ENCODE peak calls at places on chromosomes 4 and X, in six cellular contexts. Q is transverse colon, V is RWPE1, Y is breast epithelium, Z is right cardiac atrium, O is endodermal cell. X is an unnamed sample.

GRCh38 chr4:61994036-61994435 is 793.9 kb downstream of the ADGRL3 start:
- DNase-seq in Q (peak; percentile 12), V (no peak), Y (no peak), Z (no peak), O (no peak), X (no peak)

GRCh38 chrX:43975747-43976146 is 2.6 kb upstream of the NDP start:
- DNase-seq in Q (no peak), V (no peak), Y (no peak), Z (no peak), O (no peak), X (no peak)

GRCh38 chrX:123184199-123184857 is at the start of gene GRIA3:
- DNase-seq in Q (no peak), V (no peak), Y (no peak), Z (no peak), O (peak; percentile 61), X (no peak)

GRCh38 chr4:5758741-5759140 is 47.7 kb downstream of the EVC start:
- DNase-seq in Q (no peak), V (peak; percentile 91), Y (no peak), Z (no peak), O (no peak), X (no peak)

GRCh38 chrX:41085883-41086626 is 810 bp downstream of the USP9X start:
- DNase-seq in Q (peak; percentile 60), V (peak; percentile 44), Y (peak; percentile 59), Z (peak; percentile 79), O (peak; percentile 86), X (peak; percentile 29)

GRCh38 chr4:132619968-132620367 is 529.1 kb upstream of the PCDH10 start:
- DNase-seq in Q (no peak), V (no peak), Y (no peak), Z (no peak), O (no peak), X (no peak)

GRCh38 chrX:111519215-111519614 is 7.8 kb downstream of the SERTM2 start:
- DNase-seq in Q (peak; percentile 9), V (no peak), Y (no peak), Z (no peak), O (no peak), X (no peak)

GRCh38 chrX:15524417-15524816 is 23.8 kb downstream of the BMX start:
- DNase-seq in Q (no peak), V (no peak), Y (no peak), Z (no peak), O (no peak), X (no peak)

GRCh38 chrX:71846429-71846828 is 64.2 kb upstream of the NHSL2 start:
- DNase-seq in Q (no peak), V (no peak), Y (no peak), Z (no peak), O (no peak), X (no peak)

GRCh38 chr4:31415629-31416028 is 695.5 kb downstream of the PCDH7 start:
- DNase-seq in Q (no peak), V (no peak), Y (no peak), Z (no peak), O (no peak), X (no peak)

GRCh38 chr4:91936301-91936700 is 367.5 kb upstream of the GRID2 start:
- DNase-seq in Q (no peak), V (no peak), Y (no peak), Z (no peak), O (no peak), X (no peak)

GRCh38 chrX:13579696-13580095 is 10.3 kb downstream of the EGFL6 start:
- DNase-seq in Q (no peak), V (no peak), Y (no peak), Z (no peak), O (no peak), X (no peak)

GRCh38 chrX:617891-618290 is 12.7 kb upstream of the SHOX start:
- DNase-seq in Q (no peak), V (no peak), Y (no peak), Z (no peak), O (peak; percentile 32), X (no peak)

DNA sequence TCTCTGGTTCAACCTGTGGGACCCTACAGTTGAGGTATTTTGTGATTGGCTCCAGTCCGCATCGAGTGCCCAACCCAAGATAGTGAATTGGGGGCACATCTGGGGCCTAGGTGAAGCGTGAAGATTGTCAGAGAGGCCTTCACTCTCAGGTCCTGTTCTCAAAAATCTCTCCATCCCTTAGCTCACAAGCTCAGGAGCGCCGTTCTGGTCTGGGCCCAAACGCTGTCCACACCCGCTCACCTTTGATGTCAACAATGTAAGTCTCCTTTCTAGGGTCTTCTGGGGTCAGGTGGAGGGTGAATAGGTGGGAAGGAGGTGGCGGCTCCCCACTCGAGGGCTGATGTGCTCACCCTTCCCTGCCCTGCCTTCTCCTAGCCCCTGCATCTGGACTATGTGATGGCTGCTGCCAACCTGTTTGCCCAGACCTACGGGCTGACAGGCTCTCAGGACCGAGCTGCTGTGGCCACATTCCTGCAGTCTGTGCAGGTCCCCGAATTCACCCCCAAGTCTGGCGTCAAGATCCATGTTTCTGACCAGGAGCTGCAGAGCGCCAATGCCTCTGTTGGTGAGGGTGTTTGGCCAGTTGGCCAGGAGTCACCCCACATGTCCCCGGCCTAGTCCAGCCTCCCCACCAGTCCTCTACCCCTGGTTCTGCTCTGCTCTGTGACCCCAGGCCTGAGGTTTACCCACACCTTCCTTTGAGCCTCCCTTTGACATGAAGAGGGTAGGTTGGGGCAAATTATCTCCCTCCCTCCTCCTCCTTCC is 7.6 kb upstream of the CDK16 start:
- DNase-seq in Q (no peak), V (no peak), Y (no peak), Z (no peak), O (no peak), X (no peak)
- H3K27ac ChIP-seq in Q (no peak overlapping the region), V (peak overlapping the region; percentile 21), Y (no peak overlapping the region), Z (no peak overlapping the region), O (no peak overlapping the region), X (no peak overlapping the region)

GRCh38 chr4:40623707-40624106 is 6.0 kb downstream of the RBM47 start:
- DNase-seq in Q (no peak), V (no peak), Y (no peak), Z (no peak), O (no peak), X (no peak)

GRCh38 chr4:40621592-40622512 is 7.8 kb downstream of the RBM47 start:
- DNase-seq in Q (peak; percentile 68), V (peak; percentile 75), Y (peak; percentile 84), Z (peak; percentile 81), O (peak; percentile 64), X (peak; percentile 15)

GRCh38 chr4:40619600-40619999 is 10.1 kb downstream of the RBM47 start:
- DNase-seq in Q (no peak), V (no peak), Y (no peak), Z (no peak), O (no peak), X (no peak)

GRCh38 chr4:40622913-40623312 is 6.8 kb downstream of the RBM47 start:
- DNase-seq in Q (no peak), V (no peak), Y (no peak), Z (no peak), O (no peak), X (no peak)

GRCh38 chr4:40621229-40621591 is 8.5 kb downstream of the RBM47 start:
- DNase-seq in Q (no peak), V (no peak), Y (no peak), Z (no peak), O (no peak), X (no peak)
- H3K27ac ChIP-seq in Q (no peak overlapping the region), V (no peak overlapping the region), Y (peak overlapping the region; percentile 93), Z (no peak overlapping the region), O (no peak overlapping the region), X (no peak overlapping the region)

DNA sequence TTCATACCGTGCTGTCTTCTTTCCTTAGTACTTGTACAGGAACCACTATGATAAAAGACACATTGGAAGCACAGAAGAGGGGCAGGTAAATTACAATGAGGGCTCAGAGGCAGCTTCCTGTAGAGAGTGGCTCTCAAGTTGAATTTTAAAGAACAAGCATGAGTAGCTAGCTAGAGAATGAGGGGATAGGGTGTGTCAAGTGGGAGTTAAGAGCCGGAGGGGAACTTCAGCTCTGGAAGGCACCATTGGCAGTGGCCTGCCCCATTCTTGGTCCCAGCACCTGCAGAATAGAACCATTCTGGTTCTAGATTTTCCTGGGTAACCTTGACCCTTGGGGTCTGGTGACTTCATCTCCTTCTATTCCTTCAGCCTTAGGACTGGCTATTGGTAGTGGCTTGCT is 34.0 kb upstream of the JADE1 start:
- DNase-seq in Q (no peak), V (no peak), Y (no peak), Z (no peak), O (no peak), X (no peak)
- H3K27ac ChIP-seq in Q (no peak overlapping the region), V (no peak overlapping the region), Y (no peak overlapping the region), Z (no peak overlapping the region), O (no peak overlapping the region), X (no peak overlapping the region)

GRCh38 chrX:2485789-2486345 is 14.9 kb downstream of the DHRSX start:
- DNase-seq in Q (no peak), V (no peak), Y (no peak), Z (no peak), O (peak; percentile 37), X (no peak)
- H3K27ac ChIP-seq in Q (peak overlapping the region; percentile 74), V (peak overlapping the region; percentile 79), Y (peak overlapping the region; percentile 66), Z (no peak overlapping the region), O (no peak overlapping the region), X (peak overlapping the region; percentile 48)

GRCh38 chr4:75841641-75842520 is 60.4 kb downstream of the PPEF2 start:
- DNase-seq in Q (no peak), V (no peak), Y (no peak), Z (no peak), O (no peak), X (no peak)
- H3K27ac ChIP-seq in Q (no peak overlapping the region), V (no peak overlapping the region), Y (no peak overlapping the region), Z (peak overlapping the region; percentile 80), O (peak overlapping the region; percentile 72), X (no peak overlapping the region)

GRCh38 chr4:3079694-3080123 is 5.2 kb downstream of the HTT start:
- DNase-seq in Q (no peak), V (no peak), Y (no peak), Z (no peak), O (no peak), X (no peak)
- H3K27ac ChIP-seq in Q (no peak overlapping the region), V (no peak overlapping the region), Y (no peak overlapping the region), Z (no peak overlapping the region), O (no peak overlapping the region), X (no peak overlapping the region)

GRCh38 chrX:18856645-18856997 is 127.3 kb downstream of the PHKA2 start:
- DNase-seq in Q (no peak), V (no peak), Y (no peak), Z (no peak), O (no peak), X (no peak)

GRCh38 chrX:18861436-18861950 is 122.4 kb downstream of the PHKA2 start:
- DNase-seq in Q (no peak), V (no peak), Y (no peak), Z (no peak), O (no peak), X (no peak)

GRCh38 chrX:18855919-18856644 is 127.8 kb downstream of the PHKA2 start:
- DNase-seq in Q (no peak), V (no peak), Y (no peak), Z (no peak), O (no peak), X (no peak)
- H3K27ac ChIP-seq in Q (no peak overlapping the region), V (no peak overlapping the region), Y (no peak overlapping the region), Z (no peak overlapping the region), O (peak overlapping the region; percentile 10), X (no peak overlapping the region)

GRCh38 chr4:40573593-40574311 is 55.9 kb downstream of the RBM47 start:
- DNase-seq in Q (no peak), V (no peak), Y (no peak), Z (no peak), O (no peak), X (no peak)
- H3K27ac ChIP-seq in Q (peak overlapping the region; percentile 80), V (no peak overlapping the region), Y (peak overlapping the region; percentile 33), Z (no peak overlapping the region), O (no peak overlapping the region), X (no peak overlapping the region)

GRCh38 chr4:121709766-121710405 is 13.1 kb upstream of the ANXA5 start:
- DNase-seq in Q (no peak), V (no peak), Y (no peak), Z (no peak), O (no peak), X (no peak)
- H3K27ac ChIP-seq in Q (no peak overlapping the region), V (no peak overlapping the region), Y (no peak overlapping the region), Z (no peak overlapping the region), O (no peak overlapping the region), X (no peak overlapping the region)

X was measured in caudate nucleus.